ENCODE peak calls at places on chromosomes 11 and 22, in ten cellular contexts. R is EH; D is NCI-H1105 treated with DMSO at 0.1 percent for 48 hours; G is AG04450; C is NCI-H526; W is fibroblast of mammary gland; J is amniotic stem cell; A is iPS-NIHi11; T is stimulated activated effector memory CD8-positive, alpha-beta T cell treated with anti-CD3 and anti-CD28 coated beads, Interleukin-12 subunit alpha, Interleukin-12 subunit beta, amount 100 ng/mL, for 72 hours; S is astrocyte of the cerebellum. F is an unnamed sample.

GRCh38 chr22:33831651-33832050 is 88.6 kb downstream of the LARGE1 start:
- DNase-seq in R (no peak), D (no peak), G (no peak), C (no peak), W (no peak), J (no peak), A (no peak), T (no peak), S (no peak), F (no peak)

GRCh38 chr22:21710156-21710555 is 25.4 kb downstream of the YPEL1 start:
- DNase-seq in R (no peak), D (no peak), G (no peak), C (no peak), W (peak; percentile 20), J (no peak), A (no peak), T (no peak), S (no peak), F (no peak)

GRCh38 chr11:46513934-46514342 is 79.9 kb downstream of the AMBRA1 start:
- DNase-seq in R (peak; percentile 26), D (peak; percentile 94), G (peak; percentile 39), C (peak; percentile 80), W (peak; percentile 49), J (no peak), A (no peak), T (no peak), S (peak; percentile 44), F (peak; percentile 71)

GRCh38 chr11:2172676-2173075 is 1.1 kb upstream of the TH start:
- DNase-seq in R (no peak), D (no peak), G (no peak), C (no peak), W (no peak), J (no peak), A (no peak), T (no peak), S (no peak), F (no peak)

GRCh38 chr11:111734383-111735261 is 31.6 kb downstream of the PPP2R1B start:
- DNase-seq in R (peak; percentile 9), D (no peak), G (no peak), C (no peak), W (peak; percentile 37), J (no peak), A (no peak), T (no peak), S (no peak), F (peak; percentile 55)

GRCh38 chr11:17556999-17557398 is 9.9 kb downstream of the OTOG start:
- DNase-seq in R (no peak), D (no peak), G (no peak), C (no peak), W (no peak), J (no peak), A (no peak), T (no peak), S (no peak), F (no peak)

GRCh38 chr11:110376711-110377324 is 52.9 kb upstream of the FDX1 start:
- DNase-seq in R (peak; percentile 85), D (peak; percentile 95), G (peak; percentile 50), C (peak; percentile 96), W (peak; percentile 85), J (peak; percentile 44), A (peak; percentile 83), T (no peak), S (peak; percentile 92), F (peak; percentile 97)

GRCh38 chr11:33413296-33413695 is 156.1 kb downstream of the HIPK3 start:
- DNase-seq in R (peak; percentile 55), D (no peak), G (no peak), C (no peak), W (no peak), J (no peak), A (no peak), T (no peak), S (no peak), F (no peak)

GRCh38 chr11:104858882-104859735 is 39.2 kb downstream of the CASP12 start:
- DNase-seq in R (peak; percentile 0), D (no peak), G (no peak), C (no peak), W (peak; percentile 28), J (no peak), A (no peak), T (no peak), S (no peak), F (no peak)

GRCh38 chr22:16970446-16970845 is 37.6 kb downstream of the GAB4 start:
- DNase-seq in R (no peak), D (no peak), G (no peak), C (no peak), W (no peak), J (no peak), A (no peak), T (no peak), S (no peak), F (no peak)

GRCh38 chr11:77557553-77557952 is 32.2 kb upstream of the AQP11 start:
- DNase-seq in R (peak; percentile 33), D (peak; percentile 37), G (no peak), C (peak; percentile 62), W (peak; percentile 31), J (no peak), A (peak; percentile 64), T (no peak), S (no peak), F (peak; percentile 42)